ENCODE peak calls at places on chromosomes 13 and 19, in seven cellular contexts. Z, U, R, Y, K, H and P are unnamed samples.

GRCh38 chr13:101623469-101624209 is 171.2 kb downstream of the ITGBL1 start:
- DNase-seq in Z (no peak), U (no peak), R (no peak), Y (no peak), K (no peak), H (peak), P (no peak)

GRCh38 chr19:2254052-2254872 is 2.0 kb downstream of the JSRP1 start:
- DNase-seq in Z (no peak), U (no peak), R (peak), Y (no peak), K (no peak), H (no peak), P (no peak)

GRCh38 chr13:112756967-112757758 is 67.3 kb downstream of the ATP11A start:
- DNase-seq in Z (no peak), U (no peak), R (no peak), Y (no peak), K (no peak), H (no peak), P (no peak)

GRCh38 chr19:14002571-14003278 is 3.4 kb downstream of the RFX1 start:
- DNase-seq in Z (peak), U (no peak), R (no peak), Y (no peak), K (no peak), H (no peak), P (no peak)

GRCh38 chr19:18419699-18420460 is 682 bp downstream of the SSBP4 start:
- DNase-seq in Z (peak), U (no peak), R (no peak), Y (no peak), K (no peak), H (peak), P (no peak)

GRCh38 chr19:40150170-40150569 is 41.1 kb upstream of the MAP3K10 start:
- DNase-seq in Z (no peak), U (peak), R (no peak), Y (peak), K (no peak), H (no peak), P (peak)

GRCh38 chr19:55426042-55426441 is 17.1 kb downstream of the SHISA7 start:
- DNase-seq in Z (no peak), U (no peak), R (no peak), Y (no peak), K (no peak), H (no peak), P (no peak)

GRCh38 chr13:78977311-78977710 is 318.4 kb upstream of the OBI1 start:
- DNase-seq in Z (no peak), U (no peak), R (no peak), Y (no peak), K (no peak), H (no peak), P (no peak)

GRCh38 chr13:42395066-42395821 is 123.3 kb downstream of the AKAP11 start:
- DNase-seq in Z (no peak), U (no peak), R (no peak), Y (no peak), K (no peak), H (no peak), P (no peak)

GRCh38 chr13:67440240-67440639 is 210.1 kb upstream of the PCDH9 start:
- DNase-seq in Z (no peak), U (no peak), R (no peak), Y (no peak), K (no peak), H (no peak), P (no peak)

GRCh38 chr19:12922959-12923358 is 3.9 kb upstream of the SYCE2 start:
- DNase-seq in Z (no peak), U (no peak), R (no peak), Y (no peak), K (no peak), H (no peak), P (no peak)

GRCh38 chr19:29667941-29668340 is 2.7 kb downstream of the PLEKHF1 start:
- DNase-seq in Z (no peak), U (no peak), R (peak), Y (no peak), K (no peak), H (no peak), P (no peak)

GRCh38 chr13:110108348-110109139 is 198.4 kb downstream of the COL4A1 start:
- DNase-seq in Z (peak), U (peak), R (peak), Y (peak), K (no peak), H (peak), P (no peak)

GRCh38 chr19:1768918-1769644 is 15.8 kb downstream of the ONECUT3 start:
- DNase-seq in Z (no peak), U (no peak), R (no peak), Y (no peak), K (no peak), H (no peak), P (no peak)

GRCh38 chr13:102141625-102142472 is 260.0 kb downstream of the FGF14 start:
- DNase-seq in Z (no peak), U (peak), R (no peak), Y (no peak), K (no peak), H (no peak), P (no peak)

GRCh38 chr13:112181336-112182051 is 114.5 kb downstream of the SOX1 start:
- DNase-seq in Z (no peak), U (no peak), R (no peak), Y (peak), K (no peak), H (no peak), P (no peak)

GRCh38 chr19:58395220-58395978 is at the start of gene RNF225:
- DNase-seq in Z (no peak), U (no peak), R (no peak), Y (peak), K (no peak), H (no peak), P (no peak)

GRCh38 chr19:2507109-2507508 is 31.2 kb downstream of the GADD45B start:
- DNase-seq in Z (no peak), U (peak), R (no peak), Y (no peak), K (peak), H (peak), P (no peak)

GRCh38 chr19:5170329-5170745 is 170.3 kb downstream of the PTPRS start:
- DNase-seq in Z (no peak), U (no peak), R (no peak), Y (no peak), K (no peak), H (no peak), P (no peak)

GRCh38 chr19:54178581-54179261 is 5.8 kb upstream of the TMC4 start:
- DNase-seq in Z (no peak), U (no peak), R (no peak), Y (no peak), K (no peak), H (no peak), P (no peak)

GRCh38 chr13:94703271-94703670 is 9.1 kb downstream of the SOX21 start:
- DNase-seq in Z (no peak), U (no peak), R (no peak), Y (no peak), K (no peak), H (no peak), P (no peak)
- H3K4me3 ChIP-seq in Z (no peak), U (no peak), R (no peak), Y (peak), K (no peak), H (no peak), P (no peak)

GRCh38 chr13:41006951-41007350 is 12.2 kb downstream of the ELF1 start:
- DNase-seq in Z (no peak), U (no peak), R (no peak), Y (no peak), K (no peak), H (no peak), P (no peak)

GRCh38 chr13:41006296-41006695 is 12.8 kb downstream of the ELF1 start:
- DNase-seq in Z (no peak), U (no peak), R (no peak), Y (no peak), K (no peak), H (no peak), P (no peak)

GRCh38 chr13:41005709-41006108 is 13.4 kb downstream of the ELF1 start:
- DNase-seq in Z (no peak), U (no peak), R (no peak), Y (no peak), K (no peak), H (no peak), P (no peak)

GRCh38 chr13:41008349-41008980 is 10.7 kb downstream of the ELF1 start:
- DNase-seq in Z (no peak), U (peak), R (no peak), Y (no peak), K (no peak), H (no peak), P (no peak)

DNA sequence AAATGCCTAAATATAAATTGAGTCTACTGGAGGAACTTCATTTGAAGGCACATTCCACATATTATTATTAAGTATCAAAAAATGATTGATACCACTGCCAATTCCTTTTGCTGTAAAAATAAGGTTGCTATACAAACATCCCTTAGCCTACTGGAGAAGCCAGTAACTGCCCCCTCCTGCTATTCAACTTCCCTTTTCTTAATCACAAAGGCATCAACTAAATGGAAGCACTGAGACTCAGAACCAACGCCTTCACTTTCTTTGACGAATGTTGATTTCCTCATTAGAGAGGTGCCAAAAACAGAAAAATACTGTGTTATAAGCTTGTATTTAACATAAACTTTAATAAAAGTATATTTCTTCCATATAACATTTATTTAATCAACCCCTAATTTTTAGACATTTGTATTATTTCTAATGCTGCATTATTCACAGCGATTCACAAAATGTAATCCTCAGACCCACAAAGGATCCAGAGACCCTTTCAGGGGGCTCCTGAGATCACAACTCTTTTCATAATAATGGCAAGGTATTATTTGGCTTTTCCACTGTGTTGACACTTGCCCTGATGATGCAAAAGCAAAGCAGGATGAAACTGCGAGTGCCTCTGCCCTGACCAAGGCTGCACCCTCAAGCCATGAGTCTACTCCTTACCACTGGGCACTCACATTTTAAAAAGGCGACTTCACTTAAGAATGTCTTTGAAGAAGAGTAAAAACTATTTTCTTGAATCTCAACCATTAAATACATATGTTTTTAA is 11.6 kb downstream of the ELF1 start:
- DNase-seq in Z (no peak), U (no peak), R (no peak), Y (no peak), K (no peak), H (no peak), P (no peak)
- H3K4me3 ChIP-seq in Z (no peak), U (no peak), R (no peak), Y (no peak), K (no peak), H (no peak), P (no peak)

GRCh38 chr13:113839536-113840204 is 24.2 kb downstream of the GAS6 start:
- DNase-seq in Z (peak), U (no peak), R (no peak), Y (no peak), K (no peak), H (peak), P (no peak)
- H3K4me3 ChIP-seq in Z (no peak), U (no peak), R (no peak), Y (no peak), K (peak), H (no peak), P (no peak)

GRCh38 chr19:34904521-34904845 is 22.2 kb upstream of the ZNF30 start:
- DNase-seq in Z (no peak), U (no peak), R (no peak), Y (no peak), K (no peak), H (no peak), P (no peak)
- H3K4me3 ChIP-seq in Z (no peak), U (no peak), R (no peak), Y (no peak), K (no peak), H (no peak), P (no peak)